ENCODE peak calls at places on chromosomes 3 and 15, in four cellular contexts. Q is neuronal stem cell, T is foreskin keratinocyte, C is GM23248. A is an unnamed sample. For H3K4me1, the result is how much of the 10 kb centered on the place peaks cover.

GRCh38 chr3:132536442-132537153 is 60.5 kb upstream of the ACKR4 start:
- DNase-seq in C (peak), Q (no peak), T (no peak), A (peak)

GRCh38 chr3:159803444-159803843 is 185.2 kb upstream of the IL12A start:
- DNase-seq in T (no peak), C (no peak), Q (no peak), A (peak)

GRCh38 chr15:60387321-60387720 is 10.5 kb downstream of the ANXA2 start:
- DNase-seq in C (peak), Q (no peak), T (no peak), A (no peak)

GRCh38 chr15:94162946-94163345 is 68.4 kb upstream of the MCTP2 start:
- DNase-seq in C (no peak), Q (no peak), T (no peak), A (no peak)

GRCh38 chr3:13186416-13186815 is 113.2 kb upstream of the IQSEC1 start:
- DNase-seq in T (no peak), Q (no peak), C (no peak), A (no peak)

GRCh38 chr3:34012102-34012461 is 213.7 kb downstream of the PDCD6IP start:
- DNase-seq in C (peak), T (peak), Q (no peak), A (peak)

GRCh38 chr3:55567615-55568014 is 80.5 kb upstream of the WNT5A start:
- DNase-seq in Q (no peak), C (peak), T (no peak), A (no peak)

GRCh38 chr15:91525746-91526145 is 327.8 kb upstream of the SLCO3A1 start:
- DNase-seq in T (no peak), C (no peak), Q (no peak), A (no peak)

GRCh38 chr3:57952208-57952631 is 56.0 kb upstream of the FLNB start:
- DNase-seq in T (no peak), Q (no peak), C (peak), A (peak)

GRCh38 chr3:136994772-136995516 is 37.2 kb downstream of the IL20RB start:
- DNase-seq in Q (no peak), T (peak), C (peak), A (peak)

GRCh38 chr3:48928679-48929078 is 10.0 kb downstream of the ARIH2 start:
- DNase-seq in Q (no peak), T (no peak), C (peak), A (peak)

GRCh38 chr15:70761931-70762468 is 1.4 kb downstream of the UACA start:
- DNase-seq in Q (no peak), T (no peak), C (peak), A (no peak)

GRCh38 chr3:25906132-25906906 is 116.4 kb downstream of the OXSM start:
- DNase-seq in C (no peak), T (no peak), Q (no peak), A (no peak)

GRCh38 chr3:27581852-27582251 is 97.7 kb upstream of the SLC4A7 start:
- DNase-seq in T (no peak), Q (no peak), C (no peak), A (no peak)

GRCh38 chr3:123590685-123591450 is 6.0 kb upstream of the HACD2 start:
- DNase-seq in C (no peak), Q (no peak), T (no peak), A (no peak)

GRCh38 chr3:79032686-79033318 is 735.0 kb downstream of the ROBO1 start:
- DNase-seq in T (peak), Q (peak), C (peak), A (peak)

GRCh38 chr15:101707983-101708382 is 16.3 kb downstream of the TARS3 start:
- DNase-seq in T (no peak), Q (no peak), C (no peak), A (no peak)

GRCh38 chr3:87196879-87197278 is 30.2 kb upstream of the CHMP2B start:
- DNase-seq in C (no peak), T (peak), Q (no peak), A (no peak)

GRCh38 chr3:38210141-38210757 is 44.9 kb downstream of the OXSR1 start:
- DNase-seq in C (no peak), T (no peak), Q (no peak), A (no peak)

GRCh38 chr15:89841306-89841705 is 26.7 kb upstream of the ANPEP start:
- DNase-seq in C (no peak), T (no peak), Q (no peak), A (no peak)

GRCh38 chr3:48949376-48949717 is 30.7 kb downstream of the ARIH2 start:
- DNase-seq in C (no peak), T (no peak), Q (no peak), A (peak)

GRCh38 chr3:89503891-89504391 is 396.5 kb downstream of the EPHA3 start:
- DNase-seq in Q (no peak), T (no peak), C (no peak), A (no peak)

GRCh38 chr15:39331584-39331983 is 249.3 kb upstream of the THBS1 start:
- DNase-seq in Q (no peak), T (peak), C (no peak), A (no peak)

GRCh38 chr3:4899654-4900236 is 79.5 kb upstream of the BHLHE40 start:
- DNase-seq in C (no peak), T (no peak), Q (no peak), A (no peak)

GRCh38 chr15:43912991-43913927 is 86.5 kb downstream of the WDR76 start:
- DNase-seq in T (peak), C (peak), Q (no peak), A (peak)

GRCh38 chr3:149970716-149971402 is at the start of gene PFN2:
- DNase-seq in C (peak), T (peak), Q (peak), A (peak)

GRCh38 chr3:61730058-61730457 is 168.7 kb downstream of the PTPRG start:
- DNase-seq in C (no peak), Q (no peak), T (no peak), A (no peak)

GRCh38 chr3:126711361-126711760 is 7.3 kb downstream of the CHCHD6 start:
- DNase-seq in C (peak), T (no peak), Q (no peak), A (peak)

GRCh38 chr3:38493019-38493418 is 3.1 kb upstream of the EXOG start:
- DNase-seq in Q (no peak), C (peak), T (no peak), A (peak)

GRCh38 chr15:40269604-40270003 is 13.3 kb downstream of the ANKRD63 start:
- DNase-seq in T (no peak), Q (no peak), C (no peak), A (no peak)

GRCh38 chr3:193972816-193973215 is 163.1 kb upstream of the HES1 start:
- DNase-seq in C (peak), Q (no peak), T (no peak), A (peak)

GRCh38 chr15:23628612-23629233 is 18.9 kb downstream of the MAGEL2 start:
- DNase-seq in Q (no peak), T (no peak), C (no peak), A (no peak)

GRCh38 chr3:71018794-71019193 is 564.7 kb downstream of the FOXP1 start:
- DNase-seq in T (no peak), C (no peak), Q (no peak), A (no peak)

GRCh38 chr3:148079370-148079769 is 618.3 kb upstream of the AGTR1 start:
- DNase-seq in Q (no peak), C (peak), T (no peak), A (peak)

GRCh38 chr3:134326760-134327593 is 47.3 kb downstream of the AMOTL2 start:
- DNase-seq in C (peak), Q (peak), T (peak), A (peak)
- H3K4me1 ChIP-seq in C (half or more), Q (under half), T (half or more), A (under half)

GRCh38 chr15:38254065-38254883 is 1.6 kb downstream of the SPRED1 start:
- DNase-seq in T (peak), Q (no peak), C (peak), A (peak)

GRCh38 chr15:38255690-38256089 is 3.1 kb downstream of the SPRED1 start:
- DNase-seq in T (no peak), Q (no peak), C (peak), A (no peak)

GRCh38 chr15:38251726-38252480 is 733 bp upstream of the SPRED1 start:
- DNase-seq in Q (peak), T (peak), C (peak), A (peak)

GRCh38 chr15:38252481-38253311 is at the start of gene SPRED1:
- DNase-seq in C (peak), Q (peak), T (peak), A (no peak)

GRCh38 chr15:38253448-38253847 is 812 bp downstream of the SPRED1 start:
- DNase-seq in T (peak), Q (peak), C (peak), A (peak)
- H3K4me1 ChIP-seq in T (under half), Q (under half), C (under half), A (under half)

GRCh38 chr15:31390029-31390428 is 63.4 kb downstream of the KLF13 start:
- DNase-seq in T (no peak), C (no peak), Q (no peak), A (no peak)

GRCh38 chr15:31391687-31392671 is 65.3 kb downstream of the KLF13 start:
- DNase-seq in C (peak), Q (peak), T (no peak), A (peak)

GRCh38 chr15:31390777-31391486 is 64.3 kb downstream of the KLF13 start:
- DNase-seq in Q (no peak), T (no peak), C (no peak), A (no peak)

GRCh38 chr15:31393441-31394091 is 66.9 kb downstream of the KLF13 start:
- DNase-seq in T (no peak), C (no peak), Q (no peak), A (no peak)

DNA sequence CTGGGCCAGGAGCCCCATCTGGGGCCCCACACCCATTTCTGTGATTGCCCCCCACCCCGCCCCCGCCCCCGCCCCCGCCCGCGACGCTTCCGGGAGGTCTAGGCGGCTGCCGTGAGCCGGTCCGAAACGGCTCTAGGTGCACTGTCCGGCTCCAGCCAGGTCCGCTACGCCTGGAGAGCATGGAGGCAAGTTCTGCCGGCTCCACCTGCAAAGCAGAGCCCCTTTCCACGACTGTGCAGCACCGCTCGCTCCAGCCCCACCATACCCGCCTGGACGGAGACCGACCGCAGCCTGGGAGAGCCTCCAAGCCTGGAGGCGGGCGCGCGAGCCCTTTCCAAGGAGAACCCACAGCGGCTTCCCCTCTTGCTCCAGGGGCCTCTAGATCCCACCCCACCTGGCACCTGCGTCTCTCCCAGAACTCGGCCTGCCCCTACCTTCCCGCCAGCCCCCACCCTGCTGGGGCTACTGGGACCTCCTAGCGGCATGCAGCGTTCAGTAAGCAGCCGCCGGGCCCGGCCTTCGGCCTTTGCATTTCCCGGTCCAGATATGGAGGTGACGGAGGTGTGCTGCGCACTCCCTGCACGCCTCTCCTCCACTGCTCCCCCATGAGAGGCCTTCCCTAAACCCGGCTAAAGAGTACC is 66.2 kb downstream of the KLF13 start:
- DNase-seq in C (peak), T (no peak), Q (no peak), A (no peak)
- H3K4me1 ChIP-seq in C (under half), T (under half), Q (under half), A (under half)

DNA sequence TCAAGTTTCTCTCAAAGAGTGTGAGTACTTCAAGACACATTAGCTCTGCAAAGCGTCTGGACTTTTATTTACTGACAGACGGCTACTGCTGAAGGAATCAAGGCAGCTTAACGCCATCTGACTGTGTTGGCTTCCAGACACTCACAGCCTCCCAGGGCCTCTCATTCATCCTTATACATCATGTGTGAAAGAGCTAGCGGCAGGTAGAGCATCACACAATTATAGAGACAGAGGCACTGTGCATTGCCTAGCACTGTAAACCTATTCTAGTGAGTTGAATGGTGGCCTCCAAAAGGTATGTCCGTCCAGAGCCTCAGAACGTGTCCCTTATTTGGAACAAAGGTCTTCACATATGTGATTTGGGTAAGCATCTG is 284.1 kb upstream of the STT3B start:
- DNase-seq in Q (no peak), T (no peak), C (no peak), A (no peak)
- H3K4me1 ChIP-seq in Q (under half), T (under half), C (under half), A (under half)

DNA sequence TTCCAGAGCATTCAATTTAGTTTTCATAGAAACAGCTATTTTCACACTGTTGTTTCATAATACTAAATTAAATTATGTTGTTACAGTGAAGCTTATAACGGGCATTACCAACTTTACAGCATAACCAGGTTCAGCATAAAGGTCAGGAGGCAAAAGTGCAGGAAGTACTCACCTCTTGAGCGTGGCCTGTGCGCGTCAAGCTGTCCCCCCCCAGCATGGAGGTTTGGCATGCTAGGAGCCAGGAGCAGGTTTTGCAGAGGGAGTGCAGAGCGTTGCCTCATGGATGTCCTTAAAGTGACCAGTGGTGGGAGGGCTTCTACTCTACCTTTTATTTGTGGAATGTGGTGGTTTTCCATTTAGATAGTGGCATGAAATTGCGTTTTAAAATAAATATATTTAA is 104.4 kb downstream of the EEFSEC start:
- DNase-seq in T (no peak), C (no peak), Q (no peak), A (no peak)
- H3K4me1 ChIP-seq in T (under half), C (under half), Q (under half), A (under half)

GRCh38 chr15:63050737-63051700 is 8.5 kb downstream of the TPM1 start:
- DNase-seq in Q (no peak), T (no peak), C (peak), A (peak)

GRCh38 chr15:63051701-63052066 is 9.1 kb downstream of the TPM1 start:
- DNase-seq in T (no peak), C (no peak), Q (no peak), A (no peak)

GRCh38 chr15:63048986-63049665 is 6.6 kb downstream of the TPM1 start:
- DNase-seq in T (no peak), C (peak), Q (no peak), A (peak)

GRCh38 chr15:63048115-63048985 is 5.8 kb downstream of the TPM1 start:
- DNase-seq in T (peak), Q (peak), C (peak), A (peak)

DNA sequence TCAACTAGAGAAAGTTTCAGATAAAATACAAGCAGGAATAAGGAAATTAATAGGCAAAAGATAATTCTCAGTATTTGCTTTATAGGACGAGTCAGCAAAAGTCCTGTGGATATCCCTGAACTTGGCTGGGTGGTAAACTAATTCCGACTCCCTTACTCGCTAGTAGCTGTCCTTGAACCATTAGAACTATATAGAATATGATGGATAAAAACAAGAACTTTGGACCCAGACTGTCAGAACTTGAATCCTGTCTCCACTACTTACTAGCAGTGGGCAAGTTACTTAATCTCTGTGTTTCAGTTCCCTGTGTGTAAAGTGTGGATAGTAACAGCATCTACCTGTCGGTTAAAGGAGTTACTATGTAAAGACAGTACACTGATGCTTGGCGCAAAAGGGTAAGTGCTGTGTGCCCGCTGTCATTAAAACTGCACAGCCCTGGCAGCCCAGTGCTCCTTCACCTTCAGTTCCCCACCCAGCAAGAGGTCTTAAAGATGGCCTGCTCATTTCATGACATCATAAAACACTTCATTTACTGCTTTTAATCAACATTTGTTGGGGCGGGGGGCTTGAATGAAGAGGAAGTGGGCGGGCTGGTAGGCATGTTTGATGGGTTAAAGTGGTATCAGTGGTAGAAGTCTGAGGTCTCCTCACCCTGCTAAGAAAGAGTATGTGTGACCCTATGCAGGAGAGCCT is 7.3 kb downstream of the TPM1 start:
- DNase-seq in Q (no peak), C (peak), T (no peak), A (no peak)
- H3K4me1 ChIP-seq in Q (under half), C (half or more), T (under half), A (under half)

DNA sequence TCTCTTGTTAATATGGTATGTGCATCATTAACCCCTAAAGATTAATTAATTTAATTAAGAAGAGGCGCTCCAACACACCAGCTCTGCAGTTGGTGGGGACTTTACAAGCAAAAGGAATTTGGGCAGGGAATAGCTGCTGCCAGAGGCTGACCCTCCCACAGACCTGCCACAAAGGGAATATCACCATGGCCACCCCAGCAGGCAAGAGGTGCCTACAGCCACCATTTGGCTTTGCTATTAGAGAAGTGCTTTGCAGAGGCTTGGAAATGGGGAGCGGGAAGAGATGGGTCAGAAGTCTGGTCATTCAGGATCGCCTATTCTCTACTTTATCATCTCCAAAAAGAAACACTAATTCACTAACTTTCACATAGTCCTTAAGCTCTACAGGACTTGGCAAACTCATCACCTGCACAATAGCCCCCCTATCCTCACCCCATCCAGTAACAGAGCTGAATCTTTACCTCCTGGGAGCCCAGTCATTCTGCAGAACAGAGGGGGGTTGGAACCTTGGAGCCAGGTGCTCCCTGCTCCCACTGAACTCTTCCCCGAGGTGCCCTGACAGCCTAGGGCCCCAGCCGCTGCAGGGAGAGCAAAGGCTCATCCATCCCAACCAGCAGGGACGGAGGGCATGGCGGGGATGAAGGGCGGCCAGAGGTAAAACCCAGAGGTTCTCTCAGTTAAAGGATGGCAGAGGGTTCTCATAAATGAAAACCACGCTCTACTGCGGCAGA is 29.7 kb downstream of the LRIG1 start:
- DNase-seq in Q (no peak), T (no peak), C (no peak), A (no peak)
- H3K4me1 ChIP-seq in Q (under half), T (under half), C (under half), A (under half)

DNA sequence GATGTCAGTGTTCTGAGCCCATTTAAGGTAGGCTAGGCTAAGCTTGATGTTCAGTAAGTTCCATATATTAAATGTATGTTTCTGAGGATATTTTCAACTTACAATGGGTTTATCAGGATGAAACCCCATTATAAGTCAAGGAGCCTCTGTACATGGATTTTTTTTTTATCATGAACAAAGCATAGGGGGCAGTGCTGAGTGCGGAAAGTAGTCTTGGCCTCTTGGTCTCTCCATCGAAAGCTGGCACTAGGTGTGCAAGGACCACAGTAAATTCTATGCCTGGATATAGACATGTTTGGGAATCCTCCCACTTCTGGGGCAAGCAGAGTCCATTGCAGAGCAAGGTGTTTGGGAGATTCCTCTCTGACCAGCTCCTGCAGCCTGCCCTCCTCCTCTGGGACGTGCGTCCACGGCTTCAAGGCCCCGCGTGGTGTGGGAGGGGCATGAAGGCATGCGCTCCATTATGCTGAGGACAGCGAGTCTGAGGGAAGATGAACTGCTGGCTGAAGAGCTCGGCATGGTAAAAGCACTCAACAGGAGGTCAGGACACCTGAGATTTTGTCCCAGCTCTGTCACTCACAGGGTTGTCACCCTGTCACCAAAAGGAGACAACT is 122.9 kb upstream of the LIPC start:
- DNase-seq in T (no peak), Q (no peak), C (no peak), A (no peak)
- H3K4me1 ChIP-seq in T (under half), Q (under half), C (under half), A (under half)

A was measured in fibroblast of lung.